ENCODE peak calls at places on chromosomes 12 and 14, in four cellular contexts. X is adipocyte, S is cardiac muscle cell, B is IMR-90. G is an unnamed sample. For H3K4me1, the result is how much of the 10 kb centered on the place peaks cover.

GRCh38 chr12:64107776-64108175 is 114.3 kb downstream of the KICS2 start:
- DNase-seq in X (no peak), S (no peak), B (no peak), G (peak)

GRCh38 chr12:105764216-105764835 is 374.4 kb downstream of the NUAK1 start:
- DNase-seq in X (peak), S (no peak), B (no peak), G (no peak)

GRCh38 chr12:124273630-124274029 is 21.3 kb upstream of the RFLNA start:
- DNase-seq in X (no peak), S (peak), B (peak), G (no peak)

GRCh38 chr12:43964966-43965365 is 129.1 kb downstream of the TMEM117 start:
- DNase-seq in X (peak), S (no peak), B (peak), G (no peak)

GRCh38 chr14:54653764-54654469 is 87.0 kb downstream of the SAMD4A start:
- DNase-seq in X (peak), S (no peak), B (peak), G (no peak)

GRCh38 chr14:100317897-100318808 is 5.0 kb upstream of the SLC25A47 start:
- DNase-seq in X (peak), S (peak), B (peak), G (peak)

GRCh38 chr14:104897286-104898194 is 27.1 kb upstream of the PLD4 start:
- DNase-seq in X (no peak), S (no peak), B (no peak), G (no peak)

GRCh38 chr12:11836282-11836963 is 186.9 kb downstream of the ETV6 start:
- DNase-seq in X (no peak), S (no peak), B (no peak), G (peak)

GRCh38 chr14:30445852-30446251 is 113.1 kb upstream of the G2E3 start:
- DNase-seq in X (no peak), S (no peak), B (no peak), G (no peak)

GRCh38 chr14:98176910-98177309 is 1095.1 kb downstream of the BCL11B start:
- DNase-seq in X (no peak), S (no peak), B (no peak), G (no peak)

GRCh38 chr12:69415471-69416275 is 54.5 kb upstream of the FRS2 start:
- DNase-seq in X (peak), S (peak), B (peak), G (peak)

GRCh38 chr12:96486751-96487150 is 2.6 kb upstream of the CFAP54 start:
- DNase-seq in X (no peak), S (no peak), B (no peak), G (no peak)

GRCh38 chr12:5872745-5873144 is 72.3 kb downstream of the ANO2 start:
- DNase-seq in X (peak), S (peak), B (peak), G (no peak)

GRCh38 chr12:65602579-65603295 is 221.5 kb upstream of the HMGA2 start:
- DNase-seq in X (peak), S (peak), B (peak), G (peak)

GRCh38 chr12:6330192-6330591 is 11.7 kb downstream of the TNFRSF1A start:
- DNase-seq in X (no peak), S (no peak), B (no peak), G (no peak)

GRCh38 chr12:117294206-117294605 is 67.2 kb downstream of the NOS1 start:
- DNase-seq in X (no peak), S (no peak), B (no peak), G (no peak)

GRCh38 chr12:108702534-108702933 is 28.8 kb downstream of the CORO1C start:
- DNase-seq in X (no peak), S (no peak), B (no peak), G (no peak)

GRCh38 chr12:108697905-108698304 is 33.4 kb downstream of the CORO1C start:
- DNase-seq in X (no peak), S (no peak), B (no peak), G (no peak)

GRCh38 chr12:108700833-108701450 is 30.4 kb downstream of the CORO1C start:
- DNase-seq in X (no peak), S (no peak), B (no peak), G (no peak)

GRCh38 chr12:108701779-108702435 is 29.4 kb downstream of the CORO1C start:
- DNase-seq in X (no peak), S (peak), B (peak), G (no peak)

GRCh38 chr12:108699955-108700563 is 31.3 kb downstream of the CORO1C start:
- DNase-seq in X (no peak), S (no peak), B (peak), G (no peak)
- H3K4me1 ChIP-seq in X (half or more), S (under half), B (under half), G (under half)

GRCh38 chr12:109113661-109114321 is 2.6 kb upstream of the ACACB start:
- DNase-seq in X (peak), S (no peak), B (no peak), G (no peak)
- H3K4me1 ChIP-seq in X (half or more), S (half or more), B (under half), G (under half)

DNA sequence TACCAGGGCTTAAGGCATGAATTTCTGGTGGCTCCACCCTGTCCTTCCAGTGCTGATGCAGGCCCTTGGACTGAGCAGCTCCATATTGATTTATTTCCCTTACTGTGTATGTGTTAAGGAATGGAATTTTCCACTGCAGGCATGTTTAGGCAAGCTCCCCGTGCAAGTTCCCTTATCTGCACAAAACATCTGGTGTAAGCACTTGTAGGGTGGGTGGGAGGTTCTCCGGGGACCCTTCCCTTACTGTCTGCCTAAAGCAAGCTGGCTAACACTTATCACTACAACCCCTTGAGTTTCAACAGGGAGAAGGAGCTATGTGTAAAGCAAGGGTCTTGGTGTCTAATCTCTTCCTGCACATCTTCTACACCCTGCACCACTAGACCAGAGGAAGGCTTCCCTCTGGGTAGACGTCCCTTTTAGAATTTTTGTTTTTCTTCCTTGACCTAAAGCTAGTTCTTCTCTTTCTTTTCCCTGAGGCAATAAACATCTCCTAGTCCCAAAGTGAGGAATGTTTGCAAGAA is 22.0 kb upstream of the DRAM1 start:
- DNase-seq in X (peak), S (no peak), B (peak), G (no peak)
- H3K4me1 ChIP-seq in X (under half), S (under half), B (under half), G (under half)

GRCh38 chr14:68233385-68233784 is 413.8 kb downstream of the RAD51B start:
- DNase-seq in X (no peak), S (no peak), B (no peak), G (no peak)

GRCh38 chr14:68234101-68234905 is 414.7 kb downstream of the RAD51B start:
- DNase-seq in X (no peak), S (no peak), B (peak), G (no peak)

GRCh38 chr14:68232643-68233055 is 413.1 kb downstream of the RAD51B start:
- DNase-seq in X (peak), S (peak), B (peak), G (peak)

GRCh38 chr14:68230941-68231717 is 411.6 kb downstream of the RAD51B start:
- DNase-seq in X (peak), S (no peak), B (peak), G (no peak)

GRCh38 chr14:68231832-68232642 is 412.5 kb downstream of the RAD51B start:
- DNase-seq in X (peak), S (no peak), B (peak), G (no peak)
- H3K4me1 ChIP-seq in X (under half), S (under half), B (under half), G (under half)

GRCh38 chr14:22560638-22561365 is 28.2 kb downstream of the DAD1 start:
- DNase-seq in X (no peak), S (no peak), B (no peak), G (no peak)
- H3K4me1 ChIP-seq in X (under half), S (under half), B (under half), G (half or more)

DNA sequence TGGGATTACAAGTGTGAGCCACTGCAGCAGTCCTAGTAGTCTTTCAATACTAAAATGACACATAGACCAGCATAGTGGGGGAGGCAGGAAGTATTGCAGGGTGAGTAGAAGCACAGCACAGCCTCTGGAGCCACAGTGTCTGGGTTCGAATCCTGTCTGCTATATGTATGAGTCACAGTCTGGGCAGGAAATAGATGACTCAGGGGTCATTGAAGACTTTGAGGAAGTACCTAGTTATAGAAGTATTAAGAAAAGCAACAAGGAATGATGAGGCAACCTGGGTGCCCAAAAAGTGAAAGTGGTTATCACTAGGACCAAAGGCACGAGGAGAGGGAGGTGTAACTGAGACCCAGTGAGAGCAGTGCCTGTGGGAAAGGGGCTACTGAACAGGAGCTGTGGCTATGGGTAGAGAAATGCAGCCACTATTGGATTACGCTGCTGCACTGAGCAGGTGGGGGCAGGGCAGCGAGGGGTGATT is 124.0 kb downstream of the PDE3A start:
- DNase-seq in X (no peak), S (no peak), B (peak), G (no peak)
- H3K4me1 ChIP-seq in X (under half), S (under half), B (under half), G (under half)

GRCh38 chr12:122980192-122981035 is at the start of gene ARL6IP4:
- DNase-seq in X (peak), S (peak), B (peak), G (peak)
- H3K4me1 ChIP-seq in X (half or more), S (under half), B (under half), G (under half)

G was measured in MM.1S.